ENCODE peak calls at places on chromosomes 2 and 18, in six cellular contexts. V is fibroblast of lung, G is IMR-90, T is heart right ventricle, M is stomach, B is brain microvascular endothelial cell. Y is an unnamed sample.

GRCh38 chr18:22539045-22539444 is 121.3 kb upstream of the CTAGE1 start:
- DNase-seq in T (peak), G (no peak), M (no peak), B (no peak), V (peak), Y (peak)

GRCh38 chr2:46067501-46068292 is 229.5 kb upstream of the EPAS1 start:
- DNase-seq in T (no peak), V (peak), G (peak), B (peak), M (no peak), Y (no peak)

GRCh38 chr2:220572385-220572784 is 945.0 kb downstream of the SLC4A3 start:
- DNase-seq in M (no peak), V (peak), T (no peak), G (peak), B (no peak), Y (no peak)

GRCh38 chr2:33236457-33236856 is 240.0 kb upstream of the RASGRP3 start:
- DNase-seq in G (peak), V (peak), M (no peak), T (no peak), B (no peak), Y (no peak)

GRCh38 chr2:5683471-5683870 is 8.7 kb upstream of the SOX11 start:
- DNase-seq in T (no peak), G (no peak), V (no peak), M (no peak), B (no peak), Y (no peak)

GRCh38 chr2:179191110-179191509 is 73.5 kb downstream of the SESTD1 start:
- DNase-seq in B (no peak), M (no peak), V (no peak), T (no peak), G (no peak), Y (no peak)

GRCh38 chr2:34892286-34892685 is 1293.2 kb upstream of the FAM98A start:
- DNase-seq in G (no peak), B (no peak), T (no peak), M (no peak), V (no peak), Y (no peak)

GRCh38 chr18:3748081-3748480 is 298.1 kb downstream of the TGIF1 start:
- DNase-seq in V (peak), B (no peak), M (no peak), G (no peak), T (no peak), Y (no peak)

GRCh38 chr2:78979380-78980238 is 45.9 kb upstream of the REG3G start:
- DNase-seq in T (no peak), M (peak), B (no peak), V (peak), G (no peak), Y (no peak)

GRCh38 chr2:26526589-26526988 is 48.7 kb upstream of the OTOF start:
- DNase-seq in T (no peak), G (no peak), V (no peak), M (no peak), B (no peak), Y (no peak)

GRCh38 chr2:70902579-70902978 is 33.1 kb upstream of the ATP6V1B1 start:
- DNase-seq in B (no peak), G (no peak), T (no peak), M (no peak), V (no peak), Y (no peak)

GRCh38 chr2:217751952-217752351 is 250.8 kb downstream of the TNS1 start:
- DNase-seq in V (no peak), T (no peak), B (no peak), M (no peak), G (no peak), Y (no peak)

GRCh38 chr2:34747643-34748042 is 1148.5 kb upstream of the FAM98A start:
- DNase-seq in B (no peak), M (no peak), G (no peak), T (no peak), V (no peak), Y (no peak)

GRCh38 chr2:135876066-135876711 is at the start of gene MCM6:
- DNase-seq in V (peak), G (peak), B (peak), T (peak), M (peak), Y (peak)

GRCh38 chr2:137208361-137208973 is 443.1 kb downstream of the THSD7B start:
- DNase-seq in B (peak), G (no peak), V (no peak), M (no peak), T (no peak), Y (no peak)

GRCh38 chr2:191302459-191303155 is 57.4 kb downstream of the MYO1B start:
- DNase-seq in G (peak), B (peak), M (no peak), V (no peak), T (no peak), Y (no peak)
- TF ChIP-seq CTCF in G (peak), B (peak), M (no peak), V (no peak), T (no peak), Y (no peak)

GRCh38 chr18:67417864-67418523 is 98.5 kb downstream of the DSEL start:
- DNase-seq in B (peak), T (no peak), M (no peak), V (peak), G (peak), Y (no peak)
- H3K4me3 ChIP-seq in B (no peak), T (peak), M (no peak), V (no peak), G (peak), Y (peak)

GRCh38 chr2:186113284-186113683 is 372.8 kb upstream of the ZC3H15 start:
- DNase-seq in V (no peak), M (no peak), B (no peak), G (no peak), T (no peak), Y (no peak)
- H3K27ac ChIP-seq in V (no peak), M (no peak), B (no peak), G (no peak), T (no peak), Y (no peak)

DNA sequence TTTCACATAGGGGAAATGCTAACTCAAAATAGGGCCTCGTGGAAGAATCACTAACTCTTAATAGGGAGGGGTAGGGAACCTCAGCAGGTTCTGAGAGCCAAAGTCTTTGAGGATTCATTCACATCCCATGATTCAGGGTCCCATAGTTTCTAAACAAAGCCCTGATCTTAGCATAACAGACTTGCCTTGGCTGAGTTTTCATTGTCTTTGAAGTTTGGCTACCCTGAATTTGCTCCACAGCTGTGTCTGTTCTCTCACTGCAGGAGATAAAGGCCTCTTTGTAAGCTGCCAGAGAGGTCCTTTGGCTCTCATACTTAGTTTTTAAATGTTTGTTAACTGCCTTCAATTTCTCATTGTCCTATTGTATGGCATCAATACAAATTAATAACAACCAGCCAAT is 54.5 kb downstream of the ZDBF2 start:
- DNase-seq in B (no peak), G (no peak), V (no peak), M (no peak), T (no peak), Y (no peak)
- TF ChIP-seq CTCF in B (no peak), G (no peak), V (no peak), M (no peak), T (no peak), Y (no peak)

DNA sequence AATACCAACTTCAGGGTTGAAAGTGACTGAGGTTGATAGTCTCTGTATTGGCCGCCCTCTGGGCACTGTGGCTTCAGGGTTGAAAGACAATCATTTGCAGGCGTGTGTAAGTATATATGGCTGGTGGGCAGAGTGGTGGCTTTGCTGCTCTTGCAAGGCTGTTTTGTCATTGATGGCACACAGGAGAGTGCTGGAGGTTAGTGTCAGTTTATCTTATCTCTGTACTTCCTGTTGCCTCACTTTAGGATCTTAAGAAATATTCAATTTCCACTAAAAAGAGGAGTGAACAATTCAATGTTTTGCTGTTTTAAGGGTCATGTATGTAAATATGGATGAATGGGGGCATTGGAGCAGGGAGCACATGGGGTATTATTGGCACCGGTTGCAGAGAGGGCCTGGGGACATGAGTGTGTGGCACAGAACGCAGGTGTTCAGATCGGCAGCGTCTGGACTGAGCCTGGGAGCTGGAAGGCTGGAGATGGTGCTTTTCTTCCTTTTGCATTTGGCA is 51.5 kb downstream of the NCK2 start:
- DNase-seq in G (no peak), V (no peak), B (no peak), M (no peak), T (no peak), Y (no peak)
- H3K4me3 ChIP-seq in G (no peak), V (no peak), B (no peak), M (no peak), T (no peak), Y (no peak)